ENCODE peak calls at places on chromosomes 4 and X, in eight cellular contexts. One of them, this sample, is unnamed.

GRCh38 chr4:61795998-61796397 is 595.9 kb downstream of the ADGRL3 start:
- DNase-seq in stomach: no peak
- DNase-seq in keratinocyte: no peak
- DNase-seq in GM23248: no peak
- DNase-seq in GM23338: no peak
- DNase-seq in upper lobe of right lung: no peak
- DNase-seq in cardiac muscle cell: no peak
- DNase-seq in lung: no peak
- DNase-seq in this sample: no peak

GRCh38 chr4:14169460-14169859 is 541.9 kb upstream of the BOD1L1 start:
- DNase-seq in GM23338: no peak
- DNase-seq in upper lobe of right lung: no peak
- DNase-seq in stomach: no peak
- DNase-seq in cardiac muscle cell: no peak
- DNase-seq in GM23248: peak; percentile 52
- DNase-seq in keratinocyte: no peak
- DNase-seq in lung: no peak
- DNase-seq in this sample: no peak

GRCh38 chrX:116204947-116205346 is 34.4 kb downstream of the AGTR2 start:
- DNase-seq in lung: no peak
- DNase-seq in keratinocyte: no peak
- DNase-seq in upper lobe of right lung: no peak
- DNase-seq in cardiac muscle cell: peak; percentile 56
- DNase-seq in stomach: no peak
- DNase-seq in GM23248: peak; percentile 28
- DNase-seq in GM23338: peak; percentile 56
- DNase-seq in this sample: peak; percentile 32

GRCh38 chrX:151830911-151831310 is 81.8 kb upstream of the MAGEA4 start:
- DNase-seq in GM23338: peak; percentile 28
- DNase-seq in stomach: no peak
- DNase-seq in keratinocyte: no peak
- DNase-seq in cardiac muscle cell: no peak
- DNase-seq in upper lobe of right lung: no peak
- DNase-seq in GM23248: no peak
- DNase-seq in lung: no peak
- DNase-seq in this sample: no peak

GRCh38 chrX:108361316-108361715 is 76.9 kb downstream of the COL4A6 start:
- DNase-seq in GM23338: no peak
- DNase-seq in upper lobe of right lung: no peak
- DNase-seq in keratinocyte: no peak
- DNase-seq in lung: no peak
- DNase-seq in cardiac muscle cell: no peak
- DNase-seq in GM23248: no peak
- DNase-seq in stomach: no peak
- DNase-seq in this sample: peak; percentile 22

GRCh38 chr4:75637827-75638226 is 7.5 kb upstream of the CDKL2 start:
- DNase-seq in keratinocyte: no peak
- DNase-seq in cardiac muscle cell: no peak
- DNase-seq in lung: no peak
- DNase-seq in GM23248: no peak
- DNase-seq in upper lobe of right lung: no peak
- DNase-seq in stomach: no peak
- DNase-seq in GM23338: no peak
- DNase-seq in this sample: no peak

GRCh38 chrX:20265726-20266681 is 705 bp downstream of the RPS6KA3 start:
- DNase-seq in GM23248: peak; percentile 67
- DNase-seq in upper lobe of right lung: peak; percentile 68
- DNase-seq in keratinocyte: no peak
- DNase-seq in cardiac muscle cell: peak; percentile 49
- DNase-seq in lung: peak; percentile 29
- DNase-seq in GM23338: peak; percentile 13
- DNase-seq in stomach: no peak
- DNase-seq in this sample: no peak

GRCh38 chr4:133154725-133155124 is 5.6 kb downstream of the PCDH10 start:
- DNase-seq in GM23338: peak; percentile 43
- DNase-seq in stomach: no peak
- DNase-seq in GM23248: peak; percentile 59
- DNase-seq in cardiac muscle cell: peak; percentile 28
- DNase-seq in keratinocyte: no peak
- DNase-seq in lung: no peak
- DNase-seq in upper lobe of right lung: no peak
- DNase-seq in this sample: peak; percentile 57

GRCh38 chr4:140238353-140239041 is 84.5 kb upstream of the MAML3 start:
- DNase-seq in keratinocyte: no peak
- DNase-seq in GM23248: peak; percentile 94
- DNase-seq in stomach: peak; percentile 85
- DNase-seq in cardiac muscle cell: peak; percentile 84
- DNase-seq in lung: peak; percentile 88
- DNase-seq in upper lobe of right lung: peak; percentile 92
- DNase-seq in GM23338: peak; percentile 61
- DNase-seq in this sample: peak; percentile 88

GRCh38 chrX:30821116-30821515 is 67.9 kb downstream of the TAB3 start:
- DNase-seq in GM23338: peak; percentile 1
- DNase-seq in stomach: no peak
- DNase-seq in lung: no peak
- DNase-seq in cardiac muscle cell: no peak
- DNase-seq in keratinocyte: no peak
- DNase-seq in GM23248: peak; percentile 3
- DNase-seq in upper lobe of right lung: no peak
- DNase-seq in this sample: no peak

GRCh38 chrX:57964975-57965374 is 54.7 kb upstream of the ZXDA start:
- DNase-seq in GM23338: no peak
- DNase-seq in cardiac muscle cell: no peak
- DNase-seq in keratinocyte: no peak
- DNase-seq in lung: no peak
- DNase-seq in GM23248: no peak
- DNase-seq in upper lobe of right lung: no peak
- DNase-seq in stomach: no peak
- DNase-seq in this sample: no peak

GRCh38 chrX:13693341-13693871 is 4.5 kb downstream of the RAB9A start:
- DNase-seq in stomach: no peak
- DNase-seq in lung: no peak
- DNase-seq in keratinocyte: no peak
- DNase-seq in GM23248: peak; percentile 31
- DNase-seq in cardiac muscle cell: no peak
- DNase-seq in GM23338: peak; percentile 18
- DNase-seq in upper lobe of right lung: no peak
- DNase-seq in this sample: no peak

GRCh38 chrX:26952213-26952612 is 510.9 kb downstream of the PPP4R3C start:
- DNase-seq in lung: no peak
- DNase-seq in GM23338: no peak
- DNase-seq in GM23248: peak; percentile 4
- DNase-seq in stomach: no peak
- DNase-seq in keratinocyte: no peak
- DNase-seq in cardiac muscle cell: no peak
- DNase-seq in upper lobe of right lung: no peak
- DNase-seq in this sample: no peak

DNA sequence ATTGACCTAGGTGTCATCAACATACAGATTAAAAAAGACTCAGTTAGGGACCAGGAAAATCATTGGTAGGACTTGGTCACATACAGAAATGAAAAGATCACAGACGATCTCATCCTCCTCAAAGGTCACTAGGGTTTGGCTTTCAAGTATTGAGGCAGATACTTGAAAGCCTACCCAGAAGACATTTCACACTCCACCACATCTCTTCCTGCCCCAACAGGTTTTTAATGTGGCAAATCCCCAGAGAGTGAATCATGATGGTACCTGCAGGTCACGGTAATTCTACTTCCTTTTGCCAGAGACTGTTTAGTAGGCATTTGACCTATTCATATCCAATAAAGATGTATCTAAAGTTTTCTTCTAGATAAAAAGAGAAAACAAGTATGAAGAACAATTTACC is 44.1 kb downstream of the INPP4B start:
- DNase-seq in GM23338: no peak
- DNase-seq in GM23248: no peak
- DNase-seq in stomach: no peak
- DNase-seq in upper lobe of right lung: no peak
- DNase-seq in keratinocyte: no peak
- DNase-seq in lung: no peak
- DNase-seq in cardiac muscle cell: no peak
- DNase-seq in this sample: no peak
- H3K4me1 ChIP-seq in GM23338: no peaks in the 10 kb centered on the region
- H3K4me1 ChIP-seq in GM23248: no peaks in the 10 kb centered on the region
- H3K4me1 ChIP-seq in stomach: no peaks in the 10 kb centered on the region
- H3K4me1 ChIP-seq in upper lobe of right lung: no peaks in the 10 kb centered on the region
- H3K4me1 ChIP-seq in keratinocyte: peaks cover 11% of the 10 kb centered on the region
- H3K4me1 ChIP-seq in lung: no peaks in the 10 kb centered on the region
- H3K4me1 ChIP-seq in cardiac muscle cell: no peaks in the 10 kb centered on the region
- H3K4me1 ChIP-seq in this sample: no peaks in the 10 kb centered on the region

GRCh38 chr4:122845066-122845465 is 18.4 kb downstream of the FGF2 start:
- DNase-seq in lung: no peak
- DNase-seq in GM23338: no peak
- DNase-seq in GM23248: no peak
- DNase-seq in upper lobe of right lung: no peak
- DNase-seq in cardiac muscle cell: no peak
- DNase-seq in stomach: no peak
- DNase-seq in keratinocyte: no peak
- DNase-seq in this sample: no peak

GRCh38 chr4:122842984-122843531 is 16.4 kb downstream of the FGF2 start:
- DNase-seq in cardiac muscle cell: no peak
- DNase-seq in GM23338: no peak
- DNase-seq in lung: no peak
- DNase-seq in upper lobe of right lung: no peak
- DNase-seq in keratinocyte: no peak
- DNase-seq in stomach: no peak
- DNase-seq in GM23248: peak; percentile 48
- DNase-seq in this sample: peak; percentile 92

GRCh38 chr4:122842392-122842791 is 15.8 kb downstream of the FGF2 start:
- DNase-seq in cardiac muscle cell: no peak
- DNase-seq in GM23338: no peak
- DNase-seq in stomach: no peak
- DNase-seq in keratinocyte: no peak
- DNase-seq in GM23248: no peak
- DNase-seq in lung: no peak
- DNase-seq in upper lobe of right lung: no peak
- DNase-seq in this sample: no peak

GRCh38 chr4:122847931-122848330 is 21.3 kb downstream of the FGF2 start:
- DNase-seq in upper lobe of right lung: no peak
- DNase-seq in GM23338: no peak
- DNase-seq in lung: no peak
- DNase-seq in keratinocyte: no peak
- DNase-seq in cardiac muscle cell: no peak
- DNase-seq in GM23248: peak; percentile 36
- DNase-seq in stomach: no peak
- DNase-seq in this sample: no peak

DNA sequence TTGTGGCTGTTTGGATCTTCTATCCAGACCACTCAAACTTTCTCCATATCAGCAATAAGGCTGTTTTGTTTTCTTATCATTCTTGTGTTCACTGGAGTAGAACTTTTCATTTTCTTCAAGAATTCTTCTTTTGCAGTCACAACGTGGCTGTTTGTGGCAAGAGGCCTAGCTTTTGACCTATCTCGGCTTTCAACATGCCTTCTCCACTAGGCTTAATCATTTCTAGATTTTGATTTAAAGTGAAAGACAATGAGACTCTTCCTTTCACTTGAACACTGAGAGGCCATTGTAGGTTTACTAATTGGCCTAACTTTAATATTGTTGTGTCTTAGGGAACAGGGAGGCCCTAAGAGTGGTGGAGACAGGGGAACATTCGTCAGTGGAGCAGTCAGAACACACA is 19.1 kb downstream of the FGF2 start:
- DNase-seq in lung: no peak
- DNase-seq in upper lobe of right lung: no peak
- DNase-seq in cardiac muscle cell: no peak
- DNase-seq in GM23248: no peak
- DNase-seq in GM23338: no peak
- DNase-seq in stomach: no peak
- DNase-seq in keratinocyte: no peak
- DNase-seq in this sample: no peak
- H3K4me1 ChIP-seq in lung: no peaks in the 10 kb centered on the region
- H3K4me1 ChIP-seq in upper lobe of right lung: no peaks in the 10 kb centered on the region
- H3K4me1 ChIP-seq in cardiac muscle cell: peaks cover 7% of the 10 kb centered on the region
- H3K4me1 ChIP-seq in GM23248: peaks cover 75% of the 10 kb centered on the region
- H3K4me1 ChIP-seq in GM23338: peaks cover 77% of the 10 kb centered on the region
- H3K4me1 ChIP-seq in stomach: peaks cover 16% of the 10 kb centered on the region
- H3K4me1 ChIP-seq in keratinocyte: no peaks in the 10 kb centered on the region
- H3K4me1 ChIP-seq in this sample: peaks cover 28% of the 10 kb centered on the region

GRCh38 chr4:38011484-38012162 is 51.4 kb downstream of the PTTG2 start:
- DNase-seq in upper lobe of right lung: no peak
- DNase-seq in stomach: no peak
- DNase-seq in GM23338: no peak
- DNase-seq in GM23248: no peak
- DNase-seq in keratinocyte: no peak
- DNase-seq in lung: no peak
- DNase-seq in cardiac muscle cell: no peak
- DNase-seq in this sample: no peak

GRCh38 chr4:38009949-38010348 is 49.8 kb downstream of the PTTG2 start:
- DNase-seq in cardiac muscle cell: no peak
- DNase-seq in stomach: no peak
- DNase-seq in upper lobe of right lung: no peak
- DNase-seq in keratinocyte: no peak
- DNase-seq in lung: no peak
- DNase-seq in GM23248: no peak
- DNase-seq in GM23338: no peak
- DNase-seq in this sample: no peak

GRCh38 chr4:38007645-38008044 is 47.4 kb downstream of the PTTG2 start:
- DNase-seq in stomach: no peak
- DNase-seq in cardiac muscle cell: no peak
- DNase-seq in GM23248: no peak
- DNase-seq in upper lobe of right lung: no peak
- DNase-seq in keratinocyte: no peak
- DNase-seq in GM23338: no peak
- DNase-seq in lung: no peak
- DNase-seq in this sample: no peak

GRCh38 chr4:38008493-38009120 is 48.4 kb downstream of the PTTG2 start:
- DNase-seq in GM23248: no peak
- DNase-seq in cardiac muscle cell: no peak
- DNase-seq in GM23338: no peak
- DNase-seq in upper lobe of right lung: no peak
- DNase-seq in stomach: no peak
- DNase-seq in lung: no peak
- DNase-seq in keratinocyte: no peak
- DNase-seq in this sample: no peak

GRCh38 chr4:38009421-38009820 is 49.2 kb downstream of the PTTG2 start:
- DNase-seq in lung: no peak
- DNase-seq in GM23248: no peak
- DNase-seq in upper lobe of right lung: no peak
- DNase-seq in stomach: no peak
- DNase-seq in keratinocyte: no peak
- DNase-seq in cardiac muscle cell: no peak
- DNase-seq in GM23338: no peak
- DNase-seq in this sample: no peak
- H3K4me1 ChIP-seq in lung: peaks cover 2% of the 10 kb centered on the region
- H3K4me1 ChIP-seq in GM23248: peaks cover 6% of the 10 kb centered on the region
- H3K4me1 ChIP-seq in upper lobe of right lung: no peaks in the 10 kb centered on the region
- H3K4me1 ChIP-seq in stomach: peaks cover 63% of the 10 kb centered on the region
- H3K4me1 ChIP-seq in keratinocyte: no peaks in the 10 kb centered on the region
- H3K4me1 ChIP-seq in cardiac muscle cell: peaks cover 16% of the 10 kb centered on the region
- H3K4me1 ChIP-seq in GM23338: peaks cover 19% of the 10 kb centered on the region
- H3K4me1 ChIP-seq in this sample: peaks cover 42% of the 10 kb centered on the region

DNA sequence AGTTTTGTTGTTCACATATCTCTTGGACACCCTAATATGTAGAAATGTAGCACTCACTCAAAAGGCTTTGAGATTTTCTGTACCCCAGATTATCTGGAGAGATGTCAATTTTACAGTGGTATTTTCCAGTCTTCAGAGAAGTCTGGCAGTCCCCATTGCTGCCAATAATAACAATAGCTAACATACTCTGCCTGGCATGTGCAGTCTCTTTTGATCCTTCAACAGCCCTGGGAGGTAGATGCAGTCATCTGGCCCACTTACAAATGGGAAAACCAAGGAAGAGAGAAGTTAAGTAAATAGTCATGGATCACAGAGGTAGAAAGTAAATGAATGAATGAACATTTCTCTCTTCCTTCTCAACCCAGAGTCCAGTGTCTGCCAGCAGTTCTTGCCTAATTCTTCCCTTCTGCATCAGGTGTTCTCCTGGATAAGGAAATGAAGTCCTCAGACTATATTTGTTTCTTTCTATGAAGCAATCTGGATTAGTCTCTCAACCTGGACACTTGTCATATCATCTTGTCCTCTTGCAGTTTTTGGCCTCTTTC is 113.0 kb upstream of the EDNRA start:
- DNase-seq in keratinocyte: no peak
- DNase-seq in upper lobe of right lung: no peak
- DNase-seq in cardiac muscle cell: no peak
- DNase-seq in GM23338: no peak
- DNase-seq in GM23248: no peak
- DNase-seq in lung: no peak
- DNase-seq in stomach: no peak
- DNase-seq in this sample: no peak
- H3K4me1 ChIP-seq in keratinocyte: peaks cover 45% of the 10 kb centered on the region
- H3K4me1 ChIP-seq in upper lobe of right lung: peaks cover under 1% of the 10 kb centered on the region
- H3K4me1 ChIP-seq in cardiac muscle cell: peaks cover under 1% of the 10 kb centered on the region
- H3K4me1 ChIP-seq in GM23338: no peaks in the 10 kb centered on the region
- H3K4me1 ChIP-seq in GM23248: peaks cover 39% of the 10 kb centered on the region
- H3K4me1 ChIP-seq in lung: peaks cover 4% of the 10 kb centered on the region
- H3K4me1 ChIP-seq in stomach: peaks cover 16% of the 10 kb centered on the region
- H3K4me1 ChIP-seq in this sample: no peaks in the 10 kb centered on the region